ENCODE peak calls at places on chromosome 20, in six cellular contexts. S, P, Z, H, O and U are unnamed samples.

GRCh38 chr20:11140359-11140758 is 466.6 kb upstream of the JAG1 start:
- DNase-seq in S (no peak), P (no peak), Z (no peak), H (no peak), O (no peak), U (no peak)

GRCh38 chr20:16350465-16350864 is 222.8 kb downstream of the KIF16B start:
- DNase-seq in S (no peak), P (no peak), Z (no peak), H (no peak), O (no peak), U (no peak)

GRCh38 chr20:11266571-11266970 is 592.8 kb upstream of the JAG1 start:
- DNase-seq in S (no peak), P (peak; percentile 39), Z (no peak), H (no peak), O (no peak), U (no peak)

GRCh38 chr20:48153523-48153922 is 368.2 kb upstream of the SULF2 start:
- DNase-seq in S (no peak), P (no peak), Z (no peak), H (no peak), O (no peak), U (no peak)

GRCh38 chr20:59005523-59006166 is 1.4 kb downstream of the CTSZ start:
- DNase-seq in S (no peak), P (peak; percentile 25), Z (no peak), H (no peak), O (no peak), U (no peak)

GRCh38 chr20:61055130-61055529 is 196.9 kb upstream of the CDH4 start:
- DNase-seq in S (no peak), P (no peak), Z (no peak), H (no peak), O (no peak), U (no peak)

GRCh38 chr20:51804754-51805153 is 2.4 kb upstream of the SALL4 start:
- DNase-seq in S (no peak), P (no peak), Z (no peak), H (no peak), O (no peak), U (no peak)

GRCh38 chr20:40506567-40506966 is 182.5 kb downstream of the MAFB start:
- DNase-seq in S (peak; percentile 84), P (peak; percentile 82), Z (peak; percentile 57), H (no peak), O (peak; percentile 63), U (peak; percentile 92)

GRCh38 chr20:38307371-38308046 is 3.6 kb downstream of the BPI start:
- DNase-seq in S (no peak), P (no peak), Z (no peak), H (no peak), O (no peak), U (no peak)

GRCh38 chr20:63498950-63499332 is at the start of gene EEF1A2:
- DNase-seq in S (peak; percentile 57), P (peak; percentile 78), Z (no peak), H (peak; percentile 83), O (no peak), U (peak; percentile 89)

GRCh38 chr20:15895560-15896084 is 677.6 kb downstream of the KIF16B start:
- DNase-seq in S (no peak), P (no peak), Z (no peak), H (no peak), O (no peak), U (no peak)

GRCh38 chr20:46784450-46785127 is 75.1 kb downstream of the SLC2A10 start:
- DNase-seq in S (no peak), P (no peak), Z (no peak), H (no peak), O (peak; percentile 15), U (no peak)

GRCh38 chr20:41275181-41275793 is 42.2 kb downstream of the ZHX3 start:
- DNase-seq in S (no peak), P (no peak), Z (no peak), H (no peak), O (no peak), U (no peak)

GRCh38 chr20:19820520-19821211 is 62.6 kb downstream of the RIN2 start:
- DNase-seq in S (no peak), P (no peak), Z (no peak), H (no peak), O (no peak), U (no peak)

GRCh38 chr20:47335251-47336012 is 21.1 kb downstream of the ZMYND8 start:
- DNase-seq in S (no peak), P (no peak), Z (no peak), H (no peak), O (no peak), U (no peak)

GRCh38 chr20:12660918-12661317 is 347.9 kb upstream of the SPTLC3 start:
- DNase-seq in S (no peak), P (no peak), Z (peak; percentile 43), H (peak; percentile 77), O (no peak), U (peak; percentile 36)

GRCh38 chr20:15756401-15756800 is 816.8 kb downstream of the KIF16B start:
- DNase-seq in S (no peak), P (no peak), Z (no peak), H (no peak), O (no peak), U (no peak)

GRCh38 chr20:62808211-62808865 is 3.7 kb downstream of the OGFR start:
- DNase-seq in S (peak; percentile 73), P (peak; percentile 68), Z (peak; percentile 67), H (peak; percentile 75), O (peak; percentile 70), U (peak; percentile 88)

DNA sequence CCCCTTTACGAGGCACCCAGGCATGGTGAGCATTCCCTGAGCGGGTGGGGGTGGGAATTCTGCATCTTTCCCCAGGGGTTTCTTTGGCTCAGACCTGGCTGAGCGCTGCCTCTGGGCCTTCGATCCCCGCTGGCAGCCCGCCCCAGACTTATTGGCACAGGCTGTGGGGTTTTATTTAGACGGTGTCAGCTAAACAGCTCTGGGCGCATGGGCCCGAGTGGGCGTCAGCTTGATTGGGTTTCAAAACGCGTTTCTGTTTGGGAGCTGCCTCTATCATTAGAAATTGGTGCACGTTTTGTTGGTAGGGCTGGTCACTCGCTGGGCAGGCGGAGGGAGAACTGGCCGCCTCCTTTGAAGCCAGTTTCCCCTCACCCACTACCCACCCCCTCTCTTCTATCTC is 21.0 kb downstream of the PMEPA1 start:
- DNase-seq in S (peak; percentile 61), P (peak; percentile 55), Z (no peak), H (no peak), O (no peak), U (peak; percentile 93)
- H3K4me1 ChIP-seq in S (peaks cover 97% of the 10 kb centered on the region), P (no peaks in the 10 kb centered on the region), Z (peaks cover 14% of the 10 kb centered on the region), H (peaks cover 27% of the 10 kb centered on the region), O (no peaks in the 10 kb centered on the region), U (peaks cover 19% of the 10 kb centered on the region)

GRCh38 chr20:35776513-35777101 is 4.8 kb downstream of the PHF20 start:
- DNase-seq in S (peak; percentile 46), P (peak; percentile 68), Z (peak; percentile 87), H (no peak), O (peak; percentile 58), U (no peak)
- H3K4me1 ChIP-seq in S (peaks cover 51% of the 10 kb centered on the region), P (peaks cover 3% of the 10 kb centered on the region), Z (peaks cover 24% of the 10 kb centered on the region), H (peaks cover 13% of the 10 kb centered on the region), O (no peaks in the 10 kb centered on the region), U (no peaks in the 10 kb centered on the region)

DNA sequence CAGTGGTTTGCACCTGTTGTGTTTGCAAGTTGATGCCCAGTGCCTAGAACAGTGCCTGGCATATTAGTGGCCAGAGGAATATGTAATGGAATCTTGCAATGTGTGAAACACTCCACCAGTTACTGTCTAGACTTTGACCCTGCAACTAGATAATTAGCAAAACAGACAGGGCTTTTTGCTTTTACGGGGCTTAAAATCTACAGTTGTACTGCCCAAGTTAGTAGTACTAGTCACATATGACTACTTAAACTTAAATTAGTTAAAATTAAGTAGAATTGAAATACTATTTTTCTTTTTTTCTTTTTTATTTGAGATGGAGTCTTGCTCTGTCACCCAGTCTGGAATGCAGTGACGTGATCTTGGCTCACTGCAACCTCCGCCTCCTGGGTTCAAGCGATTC is 44.3 kb upstream of the PLCB4 start:
- DNase-seq in S (no peak), P (no peak), Z (no peak), H (no peak), O (no peak), U (no peak)
- H3K4me1 ChIP-seq in S (peaks cover 15% of the 10 kb centered on the region), P (no peaks in the 10 kb centered on the region), Z (peaks cover 5% of the 10 kb centered on the region), H (peaks cover 3% of the 10 kb centered on the region), O (no peaks in the 10 kb centered on the region), U (no peaks in the 10 kb centered on the region)

GRCh38 chr20:44208165-44208564 is 2.4 kb downstream of the OSER1 start:
- DNase-seq in S (no peak), P (no peak), Z (no peak), H (no peak), O (no peak), U (no peak)

GRCh38 chr20:44210422-44211176 is at the start of gene OSER1:
- DNase-seq in S (peak; percentile 96), P (peak; percentile 97), Z (peak; percentile 98), H (peak; percentile 98), O (peak; percentile 99), U (peak; percentile 99)

GRCh38 chr20:44209691-44210421 is 715 bp downstream of the OSER1 start:
- DNase-seq in S (no peak), P (no peak), Z (no peak), H (peak; percentile 71), O (peak; percentile 26), U (no peak)

GRCh38 chr20:44207066-44207723 is 3.4 kb downstream of the OSER1 start:
- DNase-seq in S (no peak), P (no peak), Z (no peak), H (no peak), O (no peak), U (no peak)

GRCh38 chr20:44208770-44209169 is 1.8 kb downstream of the OSER1 start:
- DNase-seq in S (no peak), P (no peak), Z (no peak), H (no peak), O (no peak), U (no peak)
- H3K4me1 ChIP-seq in S (peaks cover 89% of the 10 kb centered on the region), P (peaks cover 7% of the 10 kb centered on the region), Z (peaks cover 22% of the 10 kb centered on the region), H (peaks cover 32% of the 10 kb centered on the region), O (peaks cover 7% of the 10 kb centered on the region), U (peaks cover 2% of the 10 kb centered on the region)

DNA sequence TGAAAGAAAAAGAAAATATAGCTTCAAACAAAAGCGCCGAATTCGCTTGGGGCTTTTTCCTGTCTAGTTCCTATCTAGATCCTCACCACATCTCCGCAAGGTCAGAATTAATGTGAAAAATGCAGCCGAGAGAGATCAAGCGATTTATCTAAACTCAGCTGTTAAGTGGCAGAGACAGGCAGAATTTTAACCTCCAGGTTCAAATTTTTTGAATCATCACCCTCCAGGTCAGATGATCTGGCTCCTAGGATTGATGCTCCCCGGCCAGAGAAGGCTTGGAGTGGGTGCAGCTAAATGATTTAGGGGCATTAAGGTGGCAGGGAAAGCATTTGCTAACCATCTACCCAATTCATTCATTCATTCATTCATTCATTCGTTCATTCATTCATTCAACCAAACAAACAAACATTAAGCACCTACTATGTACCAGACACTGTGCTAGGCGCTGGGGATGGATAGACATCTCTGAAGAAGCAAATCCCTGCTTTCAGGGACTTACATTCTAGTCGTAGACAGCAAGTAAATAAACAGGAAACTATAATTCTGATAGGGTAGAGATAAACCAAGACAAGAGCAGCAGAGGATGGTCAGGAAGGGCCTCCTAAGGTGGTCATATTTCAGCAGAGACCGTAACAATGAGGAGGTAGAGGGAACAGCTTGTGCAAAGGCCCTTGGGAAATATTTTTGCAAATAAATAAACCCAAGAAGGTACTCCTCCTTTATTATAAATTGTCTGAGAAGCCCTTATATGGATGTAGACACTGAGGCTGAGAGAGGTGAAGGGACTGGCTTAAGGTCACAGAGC is 672 bp upstream of the UBE2V1 start:
- DNase-seq in S (no peak), P (no peak), Z (no peak), H (no peak), O (no peak), U (no peak)
- H3K4me1 ChIP-seq in S (peaks cover 76% of the 10 kb centered on the region), P (peaks cover 15% of the 10 kb centered on the region), Z (peaks cover 21% of the 10 kb centered on the region), H (peaks cover 36% of the 10 kb centered on the region), O (peaks cover 5% of the 10 kb centered on the region), U (peaks cover 24% of the 10 kb centered on the region)

GRCh38 chr20:35006531-35006971 is 50.9 kb downstream of the MYH7B start:
- DNase-seq in S (no peak), P (no peak), Z (peak; percentile 8), H (peak; percentile 88), O (peak; percentile 3), U (no peak)
- H3K4me1 ChIP-seq in S (peaks cover 42% of the 10 kb centered on the region), P (no peaks in the 10 kb centered on the region), Z (no peaks in the 10 kb centered on the region), H (peaks cover 36% of the 10 kb centered on the region), O (no peaks in the 10 kb centered on the region), U (peaks cover 1% of the 10 kb centered on the region)